ENCODE peak calls at places on chromosomes 5 and 9, in seven cellular contexts. One of them, this sample, is unnamed. For H3K9me3, the result is how much of the 10 kb centered on the place peaks cover.

GRCh38 chr5:135615581-135616260 is 36.9 kb upstream of the CXCL14 start:
- DNase-seq in HCT116: no peak
- DNase-seq in A549: no peak
- DNase-seq in HepG2: no peak
- DNase-seq in SK-N-SH: no peak
- DNase-seq in K562: no peak
- DNase-seq in GM12878: no peak
- DNase-seq in this sample: no peak

GRCh38 chr5:35269006-35269405 is 38.7 kb upstream of the PRLR start:
- DNase-seq in HCT116: no peak
- DNase-seq in HepG2: no peak
- DNase-seq in K562: no peak
- DNase-seq in SK-N-SH: no peak
- DNase-seq in A549: no peak
- DNase-seq in GM12878: no peak
- DNase-seq in this sample: no peak

GRCh38 chr9:94011134-94011533 is 56.0 kb upstream of the BARX1 start:
- DNase-seq in K562: no peak
- DNase-seq in HepG2: no peak
- DNase-seq in GM12878: no peak
- DNase-seq in HCT116: no peak
- DNase-seq in A549: no peak
- DNase-seq in SK-N-SH: no peak
- DNase-seq in this sample: no peak

GRCh38 chr9:2055203-2055658 is 40.1 kb downstream of the SMARCA2 start:
- DNase-seq in HCT116: no peak
- DNase-seq in HepG2: no peak
- DNase-seq in K562: no peak
- DNase-seq in SK-N-SH: no peak
- DNase-seq in GM12878: peak
- DNase-seq in A549: no peak
- DNase-seq in this sample: no peak

GRCh38 chr5:88882321-88883038 is 504 bp downstream of the MEF2C start:
- DNase-seq in SK-N-SH: no peak
- DNase-seq in HepG2: no peak
- DNase-seq in A549: no peak
- DNase-seq in K562: no peak
- DNase-seq in HCT116: no peak
- DNase-seq in GM12878: no peak
- DNase-seq in this sample: no peak

GRCh38 chr9:136527721-136528710 is 17.8 kb downstream of the NOTCH1 start:
- DNase-seq in SK-N-SH: peak
- DNase-seq in HCT116: no peak
- DNase-seq in A549: peak
- DNase-seq in K562: peak
- DNase-seq in HepG2: no peak
- DNase-seq in GM12878: no peak
- DNase-seq in this sample: no peak

GRCh38 chr5:31755299-31756053 is 116.5 kb downstream of the PDZD2 start:
- DNase-seq in HCT116: no peak
- DNase-seq in K562: no peak
- DNase-seq in SK-N-SH: peak
- DNase-seq in HepG2: no peak
- DNase-seq in GM12878: no peak
- DNase-seq in A549: no peak
- DNase-seq in this sample: no peak

GRCh38 chr5:114957384-114957783 is 212.3 kb downstream of the TRIM36 start:
- DNase-seq in GM12878: peak
- DNase-seq in HCT116: no peak
- DNase-seq in A549: no peak
- DNase-seq in HepG2: no peak
- DNase-seq in SK-N-SH: no peak
- DNase-seq in K562: no peak
- DNase-seq in this sample: no peak

GRCh38 chr5:127003798-127004495 is 26.4 kb downstream of the MARCHF3 start:
- DNase-seq in K562: no peak
- DNase-seq in HepG2: no peak
- DNase-seq in HCT116: no peak
- DNase-seq in A549: no peak
- DNase-seq in SK-N-SH: no peak
- DNase-seq in GM12878: no peak
- DNase-seq in this sample: no peak

GRCh38 chr9:133579601-133580415 is 29.4 kb downstream of the FAM163B start:
- DNase-seq in HepG2: no peak
- DNase-seq in HCT116: no peak
- DNase-seq in SK-N-SH: no peak
- DNase-seq in GM12878: no peak
- DNase-seq in K562: no peak
- DNase-seq in A549: no peak
- DNase-seq in this sample: no peak

GRCh38 chr5:113147088-113147487 is 170.5 kb downstream of the DCP2 start:
- DNase-seq in HCT116: no peak
- DNase-seq in SK-N-SH: no peak
- DNase-seq in GM12878: no peak
- DNase-seq in K562: no peak
- DNase-seq in HepG2: no peak
- DNase-seq in A549: no peak
- DNase-seq in this sample: no peak

GRCh38 chr9:75064307-75065025 is 23.5 kb downstream of the NMRK1 start:
- DNase-seq in A549: no peak
- DNase-seq in HepG2: no peak
- DNase-seq in GM12878: no peak
- DNase-seq in SK-N-SH: no peak
- DNase-seq in HCT116: no peak
- DNase-seq in K562: no peak
- DNase-seq in this sample: no peak

GRCh38 chr5:103345461-103345860 is 86.9 kb downstream of the MACIR start:
- DNase-seq in SK-N-SH: no peak
- DNase-seq in HepG2: no peak
- DNase-seq in HCT116: no peak
- DNase-seq in K562: no peak
- DNase-seq in GM12878: peak
- DNase-seq in A549: no peak
- DNase-seq in this sample: no peak

GRCh38 chr5:64587370-64587769 is 81.6 kb downstream of the RGS7BP start:
- DNase-seq in HepG2: no peak
- DNase-seq in K562: no peak
- DNase-seq in GM12878: no peak
- DNase-seq in HCT116: no peak
- DNase-seq in A549: no peak
- DNase-seq in SK-N-SH: no peak
- DNase-seq in this sample: no peak

GRCh38 chr9:37444890-37445289 is 20.4 kb downstream of the ZBTB5 start:
- DNase-seq in HepG2: no peak
- DNase-seq in HCT116: no peak
- DNase-seq in SK-N-SH: no peak
- DNase-seq in GM12878: no peak
- DNase-seq in K562: no peak
- DNase-seq in A549: no peak
- DNase-seq in this sample: no peak

GRCh38 chr9:18124760-18125159 is 349.2 kb upstream of the ADAMTSL1 start:
- DNase-seq in HepG2: no peak
- DNase-seq in SK-N-SH: no peak
- DNase-seq in A549: no peak
- DNase-seq in K562: no peak
- DNase-seq in HCT116: no peak
- DNase-seq in GM12878: no peak
- DNase-seq in this sample: no peak

GRCh38 chr5:61425918-61426317 is 93.9 kb downstream of the ZSWIM6 start:
- DNase-seq in A549: no peak
- DNase-seq in SK-N-SH: no peak
- DNase-seq in GM12878: no peak
- DNase-seq in K562: no peak
- DNase-seq in HepG2: no peak
- DNase-seq in HCT116: no peak
- DNase-seq in this sample: no peak

GRCh38 chr5:172661536-172661935 is 20.5 kb downstream of the NEURL1B start:
- DNase-seq in A549: no peak
- DNase-seq in HCT116: no peak
- DNase-seq in HepG2: no peak
- DNase-seq in GM12878: no peak
- DNase-seq in SK-N-SH: no peak
- DNase-seq in K562: no peak
- DNase-seq in this sample: no peak

GRCh38 chr5:160054047-160054446 is 45.1 kb downstream of the TTC1 start:
- DNase-seq in A549: no peak
- DNase-seq in SK-N-SH: no peak
- DNase-seq in HCT116: no peak
- DNase-seq in GM12878: no peak
- DNase-seq in K562: no peak
- DNase-seq in HepG2: no peak
- DNase-seq in this sample: no peak

DNA sequence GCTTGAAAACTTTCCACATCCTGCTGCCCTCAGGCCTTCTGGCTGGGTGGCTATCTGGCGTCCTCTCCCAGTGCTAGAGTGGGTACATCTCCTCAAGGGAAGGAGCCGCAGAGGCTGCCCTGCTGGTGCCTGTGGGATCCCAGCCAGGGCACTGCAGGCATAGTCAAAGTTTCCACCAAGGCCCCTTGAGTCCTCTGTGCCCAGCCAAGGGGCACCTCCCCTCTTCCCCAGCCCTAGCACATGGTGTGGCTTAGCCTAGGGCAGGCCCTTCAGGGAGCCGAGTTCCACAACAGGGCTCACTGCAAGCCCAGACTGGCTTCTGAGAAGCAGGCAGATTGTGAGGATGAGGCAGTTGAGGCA is 103.2 kb downstream of the RGS3 start:
- DNase-seq in A549: no peak
- DNase-seq in GM12878: no peak
- DNase-seq in SK-N-SH: peak
- DNase-seq in K562: no peak
- DNase-seq in HepG2: no peak
- DNase-seq in HCT116: no peak
- DNase-seq in this sample: no peak
- TF ChIP-seq REST in A549: no peak
- TF ChIP-seq REST in GM12878: no peak
- TF ChIP-seq REST in SK-N-SH: no peak
- TF ChIP-seq REST in K562: no peak
- TF ChIP-seq REST in HepG2: no peak
- TF ChIP-seq REST in HCT116: no peak
- TF ChIP-seq REST in this sample: no peak

DNA sequence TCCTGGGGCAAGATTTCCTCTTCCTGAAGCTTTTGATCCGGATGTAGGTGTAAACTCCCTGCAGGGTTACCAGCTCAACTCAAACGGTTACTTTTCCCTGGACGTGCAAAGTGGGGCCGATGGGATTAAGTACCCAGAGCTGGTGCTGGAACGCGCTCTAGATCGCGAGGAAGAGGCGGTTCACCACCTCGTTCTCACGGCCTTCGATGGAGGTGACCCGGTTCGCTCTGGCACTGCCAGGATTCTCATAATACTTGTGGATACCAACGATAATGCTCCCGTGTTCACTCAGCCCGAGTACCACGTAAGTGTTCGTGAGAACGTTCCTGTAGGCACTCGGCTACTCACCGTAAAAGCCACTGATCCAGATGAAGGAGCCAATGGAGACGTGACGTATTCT is 820 bp downstream of the PCDHGA4 start:
- DNase-seq in K562: no peak
- DNase-seq in A549: no peak
- DNase-seq in SK-N-SH: no peak
- DNase-seq in HCT116: no peak
- DNase-seq in GM12878: no peak
- DNase-seq in HepG2: no peak
- DNase-seq in this sample: no peak
- H3K9me3 ChIP-seq in K562: under half
- H3K9me3 ChIP-seq in A549: half or more
- H3K9me3 ChIP-seq in SK-N-SH: under half
- H3K9me3 ChIP-seq in HCT116: under half
- H3K9me3 ChIP-seq in GM12878: under half
- H3K9me3 ChIP-seq in HepG2: under half
- H3K9me3 ChIP-seq in this sample: under half

GRCh38 chr5:116084231-116084630 is 594 bp upstream of the COMMD10 start:
- DNase-seq in SK-N-SH: peak
- DNase-seq in A549: peak
- DNase-seq in K562: peak
- DNase-seq in HepG2: no peak
- DNase-seq in HCT116: no peak
- DNase-seq in GM12878: no peak
- DNase-seq in this sample: no peak
- TF ChIP-seq REST in SK-N-SH: no peak
- TF ChIP-seq REST in A549: no peak
- TF ChIP-seq REST in K562: no peak
- TF ChIP-seq REST in HepG2: no peak
- TF ChIP-seq REST in HCT116: no peak
- TF ChIP-seq REST in GM12878: no peak
- TF ChIP-seq REST in this sample: no peak

GRCh38 chr5:122778157-122778556 is 3.3 kb downstream of the SNX2 start:
- DNase-seq in HCT116: no peak
- DNase-seq in SK-N-SH: no peak
- DNase-seq in HepG2: no peak
- DNase-seq in GM12878: no peak
- DNase-seq in A549: no peak
- DNase-seq in K562: no peak
- DNase-seq in this sample: no peak

GRCh38 chr5:122776143-122776542 is 1.3 kb downstream of the SNX2 start:
- DNase-seq in A549: no peak
- DNase-seq in K562: no peak
- DNase-seq in HepG2: no peak
- DNase-seq in GM12878: no peak
- DNase-seq in HCT116: no peak
- DNase-seq in SK-N-SH: no peak
- DNase-seq in this sample: no peak

GRCh38 chr5:122780296-122780695 is 5.4 kb downstream of the SNX2 start:
- DNase-seq in A549: no peak
- DNase-seq in HCT116: no peak
- DNase-seq in K562: no peak
- DNase-seq in HepG2: no peak
- DNase-seq in SK-N-SH: no peak
- DNase-seq in GM12878: no peak
- DNase-seq in this sample: no peak

GRCh38 chr5:122781465-122781864 is 6.6 kb downstream of the SNX2 start:
- DNase-seq in K562: no peak
- DNase-seq in A549: no peak
- DNase-seq in HCT116: no peak
- DNase-seq in GM12878: no peak
- DNase-seq in SK-N-SH: no peak
- DNase-seq in HepG2: no peak
- DNase-seq in this sample: no peak

GRCh38 chr5:122779451-122779850 is 4.6 kb downstream of the SNX2 start:
- DNase-seq in A549: no peak
- DNase-seq in GM12878: no peak
- DNase-seq in K562: no peak
- DNase-seq in HepG2: no peak
- DNase-seq in SK-N-SH: no peak
- DNase-seq in HCT116: no peak
- DNase-seq in this sample: no peak
- H3K9me3 ChIP-seq in A549: under half
- H3K9me3 ChIP-seq in GM12878: under half
- H3K9me3 ChIP-seq in K562: under half
- H3K9me3 ChIP-seq in HepG2: under half
- H3K9me3 ChIP-seq in SK-N-SH: under half
- H3K9me3 ChIP-seq in HCT116: under half
- H3K9me3 ChIP-seq in this sample: under half